ENCODE peak calls at places on chromosomes 3 and 15, in four cellular contexts. O is suprapubic skin, Z is ovary, U is adrenal gland. S is an unnamed sample.

GRCh38 chr3:46087871-46088270 is 60.6 kb upstream of the XCR1 start:
- DNase-seq in O (no peak), Z (no peak), U (no peak), S (no peak)

GRCh38 chr15:29040367-29040745 is 154.6 kb downstream of the APBA2 start:
- DNase-seq in O (no peak), Z (no peak), U (no peak), S (no peak)

GRCh38 chr15:37907136-37907535 is 27.3 kb upstream of the TMCO5A start:
- DNase-seq in O (no peak), Z (no peak), U (no peak), S (no peak)

GRCh38 chr3:126481808-126482502 is 6.3 kb upstream of the ZXDC start:
- DNase-seq in O (peak; percentile 63), Z (no peak), U (peak; percentile 35), S (no peak)

GRCh38 chr3:71495708-71496472 is 87.6 kb downstream of the FOXP1 start:
- DNase-seq in O (no peak), Z (no peak), U (peak; percentile 50), S (no peak)

GRCh38 chr15:74725241-74725774 is at the start of gene CYP1A1:
- DNase-seq in O (no peak), Z (no peak), U (peak; percentile 24), S (no peak)

GRCh38 chr3:124126446-124127017 is 134.6 kb upstream of the ROPN1 start:
- DNase-seq in O (no peak), Z (no peak), U (no peak), S (no peak)

GRCh38 chr3:15794303-15794771 is 3.4 kb downstream of the ANKRD28 start:
- DNase-seq in O (no peak), Z (no peak), U (no peak), S (no peak)

GRCh38 chr15:80059786-80060489 is 462 bp downstream of the ZFAND6 start:
- DNase-seq in O (no peak), Z (no peak), U (peak; percentile 63), S (no peak)

GRCh38 chr15:54660356-54660755 is 536.4 kb downstream of the RSL24D1 start:
- DNase-seq in O (no peak), Z (no peak), U (no peak), S (no peak)

GRCh38 chr3:6935964-6936363 is 75.0 kb downstream of the GRM7 start:
- DNase-seq in O (no peak), Z (no peak), U (no peak), S (no peak)

GRCh38 chr3:43632269-43632733 is 10.5 kb upstream of the ANO10 start:
- DNase-seq in O (no peak), Z (no peak), U (peak; percentile 38), S (no peak)

GRCh38 chr15:91537868-91538267 is 315.6 kb upstream of the SLCO3A1 start:
- DNase-seq in O (no peak), Z (no peak), U (no peak), S (no peak)

GRCh38 chr3:10142707-10143560 is 1.4 kb downstream of the VHL start:
- DNase-seq in O (no peak), Z (peak; percentile 24), U (peak; percentile 11), S (no peak)

DNA sequence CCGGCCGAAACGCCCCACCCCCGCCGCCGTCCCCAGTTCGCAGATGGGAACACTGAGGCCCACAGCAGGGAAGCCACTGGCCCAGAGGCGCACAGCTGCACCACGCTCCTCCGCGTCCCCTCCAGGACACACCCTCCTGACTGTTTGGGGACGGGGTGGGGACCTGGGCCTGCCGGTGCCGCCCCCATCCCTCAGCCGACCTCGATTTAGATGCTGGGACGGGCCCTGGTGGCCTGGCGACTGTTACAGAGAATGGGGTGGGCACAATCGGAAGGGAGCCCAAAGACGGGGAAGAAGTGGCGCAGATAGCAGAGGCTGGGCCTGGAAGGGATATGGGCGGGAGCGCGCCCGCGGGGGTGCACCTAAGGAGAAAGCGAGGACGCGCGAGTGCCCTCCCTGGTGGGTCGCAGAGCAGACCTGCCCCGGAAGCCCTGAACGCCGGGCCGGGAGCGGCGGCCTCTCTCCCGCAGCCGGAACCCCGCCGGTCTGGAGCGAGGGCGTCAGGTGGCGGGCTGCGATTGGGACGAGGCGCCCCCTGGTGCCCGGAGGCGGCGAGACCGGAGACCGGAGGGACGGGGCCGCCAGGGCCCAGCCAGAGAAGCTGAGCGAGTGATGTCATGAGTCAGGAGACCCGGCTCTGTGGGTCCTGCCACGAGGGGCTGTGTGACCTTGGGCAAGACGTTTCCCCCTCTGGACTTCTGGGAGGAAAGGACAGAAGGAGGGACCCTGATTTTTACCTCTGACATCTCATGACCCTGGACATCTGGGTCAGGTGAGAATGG is 78.4 kb downstream of the IQSEC1 start:
- DNase-seq in O (peak; percentile 93), Z (peak; percentile 91), U (peak; percentile 92), S (no peak)
- TF ChIP-seq CTCF in O (peak; percentile 95), Z (peak; percentile 95), U (peak; percentile 84), S (peak; percentile 90)

GRCh38 chr15:73621286-73621826 is 11.8 kb downstream of the NPTN start:
- DNase-seq in O (no peak), Z (no peak), U (no peak), S (no peak)
- H3K4me1 ChIP-seq in O (peaks cover 57% of the 10 kb centered on the region), Z (peaks cover 5% of the 10 kb centered on the region), U (peaks cover 17% of the 10 kb centered on the region), S (peaks cover 69% of the 10 kb centered on the region)

GRCh38 chr3:197259096-197259495 is 39.3 kb downstream of the DLG1 start:
- DNase-seq in O (no peak), Z (no peak), U (no peak), S (no peak)

GRCh38 chr3:197256104-197256503 is 42.3 kb downstream of the DLG1 start:
- DNase-seq in O (no peak), Z (no peak), U (no peak), S (no peak)

GRCh38 chr3:197258168-197258755 is 40.1 kb downstream of the DLG1 start:
- DNase-seq in O (no peak), Z (no peak), U (no peak), S (no peak)

GRCh38 chr3:197257711-197258110 is 40.7 kb downstream of the DLG1 start:
- DNase-seq in O (no peak), Z (no peak), U (no peak), S (no peak)

DNA sequence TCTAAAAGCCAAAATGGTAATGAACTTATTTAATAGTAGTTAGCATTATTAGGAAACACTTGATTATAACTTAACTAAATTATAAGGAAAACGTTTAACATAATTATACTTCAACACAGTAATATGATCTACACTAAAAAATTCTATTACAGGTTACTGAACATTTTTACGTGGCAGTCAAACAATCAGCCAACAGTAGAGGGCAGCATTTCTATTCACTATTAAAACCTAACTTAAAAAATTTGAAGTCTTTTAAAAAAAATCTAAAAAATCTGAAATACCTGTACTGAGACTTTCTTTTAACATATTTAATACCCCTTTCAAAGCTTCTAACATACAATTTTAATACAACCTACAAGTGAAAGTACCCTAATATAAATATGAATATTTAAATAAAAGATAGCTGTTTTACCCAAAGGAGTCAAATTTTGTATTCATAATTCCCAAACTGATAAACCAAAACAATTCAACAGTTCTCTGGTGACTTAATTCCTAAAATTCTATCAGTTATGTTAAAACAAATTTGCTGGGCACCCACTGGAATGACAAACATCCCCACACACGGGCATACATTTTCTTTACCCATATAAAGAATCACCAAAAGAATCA is 41.5 kb downstream of the DLG1 start:
- DNase-seq in O (no peak), Z (no peak), U (peak; percentile 23), S (no peak)
- H3K9me3 ChIP-seq in O (no peaks in the 10 kb centered on the region), Z (no peaks in the 10 kb centered on the region), U (no peaks in the 10 kb centered on the region), S (no peaks in the 10 kb centered on the region)

GRCh38 chr3:196323723-196324122 is 5.7 kb upstream of the DYNLT2B start:
- DNase-seq in O (no peak), Z (no peak), U (no peak), S (no peak)
- TF ChIP-seq CTCF in O (no peak), Z (no peak), U (no peak), S (no peak)

GRCh38 chr3:177180506-177180905 is 16.8 kb downstream of the TBL1XR1 start:
- DNase-seq in O (no peak), Z (no peak), U (no peak), S (no peak)
- H3K4me1 ChIP-seq in O (peaks cover 57% of the 10 kb centered on the region), Z (peaks cover 13% of the 10 kb centered on the region), U (peaks cover 9% of the 10 kb centered on the region), S (peaks cover 71% of the 10 kb centered on the region)

GRCh38 chr3:178987745-178988144 is 83.9 kb downstream of the ZMAT3 start:
- DNase-seq in O (no peak), Z (no peak), U (no peak), S (no peak)

GRCh38 chr3:178990293-178990692 is 81.3 kb downstream of the ZMAT3 start:
- DNase-seq in O (no peak), Z (no peak), U (no peak), S (no peak)

GRCh38 chr3:178982138-178982537 is 89.5 kb downstream of the ZMAT3 start:
- DNase-seq in O (no peak), Z (no peak), U (no peak), S (no peak)

GRCh38 chr3:178989821-178990220 is 81.8 kb downstream of the ZMAT3 start:
- DNase-seq in O (no peak), Z (no peak), U (no peak), S (no peak)

GRCh38 chr3:178986456-178986855 is 85.2 kb downstream of the ZMAT3 start:
- DNase-seq in O (no peak), Z (no peak), U (no peak), S (no peak)
- H3K9me3 ChIP-seq in O (peaks cover 27% of the 10 kb centered on the region), Z (no peaks in the 10 kb centered on the region), U (no peaks in the 10 kb centered on the region), S (peaks cover 17% of the 10 kb centered on the region)

GRCh38 chr15:67411491-67411890 is 109.4 kb upstream of the C15orf61 start:
- DNase-seq in O (no peak), Z (no peak), U (no peak), S (no peak)

GRCh38 chr15:67405208-67406191 is 115.4 kb upstream of the C15orf61 start:
- DNase-seq in O (no peak), Z (no peak), U (peak; percentile 38), S (no peak)

GRCh38 chr15:67407709-67408257 is 113.1 kb upstream of the C15orf61 start:
- DNase-seq in O (no peak), Z (no peak), U (no peak), S (no peak)

GRCh38 chr15:67406257-67406861 is 114.6 kb upstream of the C15orf61 start:
- DNase-seq in O (no peak), Z (no peak), U (peak; percentile 7), S (no peak)

DNA sequence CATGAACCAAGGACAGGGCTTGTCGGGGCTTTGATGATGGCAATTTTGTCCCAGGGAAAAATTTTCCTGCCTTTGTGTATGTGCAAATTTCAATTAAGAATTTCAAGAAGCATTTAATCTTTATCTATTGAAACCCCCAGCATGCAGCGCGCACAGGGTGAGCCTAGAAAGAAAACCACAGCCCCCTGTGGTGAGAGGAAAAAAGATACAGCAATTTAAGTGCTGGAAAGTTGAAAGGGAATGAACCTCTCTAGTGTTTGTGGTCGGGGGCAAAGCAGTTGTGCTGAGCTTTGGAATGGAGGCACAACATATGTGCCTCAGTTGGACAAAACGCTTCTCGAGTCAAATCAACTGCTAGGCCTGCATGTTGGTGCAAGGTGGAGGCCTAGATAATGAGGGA is 111.8 kb upstream of the C15orf61 start:
- DNase-seq in O (no peak), Z (no peak), U (no peak), S (no peak)
- TF ChIP-seq CTCF in O (no peak), Z (no peak), U (no peak), S (no peak)

S was measured in vagina.